ENCODE peak calls at places on chromosomes 12 and 14, in eight cellular contexts. H is neural crest cell, W is HFFc6, O is GM10248, J is thyroid gland, I is fibroblast of lung, Q is IMR-90, L is astrocyte of the cerebellum. N is an unnamed sample.

GRCh38 chr12:7079826-7080125 is 12.5 kb downstream of the C1R start:
- DNase-seq in L (no peak), H (no peak), W (peak), O (no peak), Q (peak), I (peak), J (no peak), N (no peak)

GRCh38 chr12:58413794-58414193 is 472.4 kb downstream of the ATP23 start:
- DNase-seq in J (no peak), L (no peak), I (peak), O (no peak), W (peak), Q (peak), H (no peak), N (no peak)

GRCh38 chr12:54393743-54394142 is 9.2 kb upstream of the ZNF385A start:
- DNase-seq in H (no peak), W (no peak), I (no peak), J (no peak), L (no peak), O (no peak), Q (no peak), N (no peak)

GRCh38 chr12:54641089-54641488 is 6.4 kb upstream of the LACRT start:
- DNase-seq in Q (no peak), I (no peak), L (no peak), J (no peak), H (no peak), O (no peak), W (no peak), N (no peak)

GRCh38 chr14:62329427-62329826 is 567.2 kb downstream of the SNAPC1 start:
- DNase-seq in J (no peak), L (no peak), Q (peak), H (no peak), I (peak), W (no peak), O (no peak), N (no peak)

GRCh38 chr12:113346387-113346786 is 11.5 kb upstream of the SLC8B1 start:
- DNase-seq in L (no peak), I (no peak), Q (no peak), H (no peak), J (no peak), W (no peak), O (no peak), N (no peak)

GRCh38 chr12:28830491-28830890 is 318.6 kb upstream of the FAR2 start:
- DNase-seq in W (no peak), I (no peak), O (no peak), J (no peak), H (no peak), L (no peak), Q (no peak), N (no peak)

GRCh38 chr12:106893451-106893850 is 62.3 kb upstream of the TMEM263 start:
- DNase-seq in W (peak), O (no peak), H (no peak), L (no peak), J (no peak), Q (peak), I (no peak), N (no peak)

GRCh38 chr12:57134949-57135348 is 6.7 kb downstream of the LRP1 start:
- DNase-seq in H (no peak), L (no peak), O (no peak), W (no peak), Q (no peak), I (no peak), J (no peak), N (no peak)

GRCh38 chr14:74347096-74347794 is 1.0 kb upstream of the VRTN start:
- DNase-seq in W (no peak), L (no peak), J (no peak), O (no peak), I (no peak), Q (no peak), H (no peak), N (no peak)

GRCh38 chr14:54354968-54355641 is 41.7 kb upstream of the CDKN3 start:
- DNase-seq in W (no peak), L (no peak), Q (no peak), I (no peak), J (no peak), H (no peak), O (no peak), N (no peak)
- TF ChIP-seq CTCF in W (no peak), L (no peak), Q (no peak), I (no peak), J (no peak), H (no peak), O (no peak), N (no peak)

GRCh38 chr14:93128785-93129459 is 13.2 kb upstream of the ITPK1 start:
- DNase-seq in O (no peak), W (no peak), Q (no peak), J (no peak), H (no peak), L (no peak), I (no peak), N (no peak)

GRCh38 chr14:93135399-93135798 is 19.7 kb upstream of the ITPK1 start:
- DNase-seq in Q (no peak), H (no peak), I (no peak), O (no peak), J (no peak), L (no peak), W (no peak), N (no peak)

GRCh38 chr14:93136009-93136408 is 20.3 kb upstream of the ITPK1 start:
- DNase-seq in Q (no peak), H (no peak), W (no peak), J (no peak), L (no peak), O (no peak), I (no peak), N (no peak)

GRCh38 chr14:93133476-93133875 is 17.8 kb upstream of the ITPK1 start:
- DNase-seq in W (peak), H (no peak), J (no peak), L (no peak), I (peak), Q (peak), O (no peak), N (no peak)

DNA sequence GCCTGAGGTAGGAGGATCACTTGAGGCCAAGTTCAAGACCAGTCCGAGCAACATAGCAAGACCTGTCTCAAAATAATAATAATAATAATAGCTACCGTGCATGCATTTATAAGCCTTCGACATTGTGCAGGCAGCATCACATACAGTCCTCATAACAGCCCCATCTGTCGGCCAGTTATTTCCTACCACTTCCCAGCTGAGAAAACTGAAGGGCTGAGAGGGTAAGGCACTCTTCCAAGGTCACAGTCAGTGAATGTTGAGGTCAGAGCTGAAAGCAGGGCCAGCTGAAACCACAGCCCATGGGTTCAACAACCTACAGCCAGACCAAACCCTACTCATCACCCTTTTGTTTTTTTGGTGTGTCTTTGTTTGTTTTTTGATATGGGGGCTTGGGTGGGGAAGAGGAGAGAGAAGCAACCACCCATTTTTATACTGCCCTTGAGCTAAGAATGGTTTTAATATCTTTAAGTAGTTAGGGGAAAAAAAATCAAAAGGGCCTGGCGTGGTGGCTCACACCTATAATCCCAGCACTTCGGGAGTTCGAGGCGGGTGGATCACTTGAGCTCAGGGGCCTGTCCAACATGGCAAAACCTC is 16.8 kb upstream of the ITPK1 start:
- DNase-seq in H (peak), L (no peak), W (peak), O (no peak), J (no peak), I (peak), Q (peak), N (no peak)
- TF ChIP-seq CTCF in H (peak), L (peak), W (peak), O (peak), J (no peak), I (peak), Q (peak), N (peak)

GRCh38 chr14:89955022-89955414 is 488 bp upstream of the EFCAB11 start:
- DNase-seq in L (no peak), J (no peak), Q (no peak), W (no peak), H (no peak), O (no peak), I (no peak), N (no peak)

GRCh38 chr14:89955418-89956293 is at the start of gene TDP1:
- DNase-seq in J (peak), W (peak), O (peak), H (peak), I (peak), L (peak), Q (peak), N (peak)

GRCh38 chr14:89952581-89952980 is 1.9 kb downstream of the EFCAB11 start:
- DNase-seq in H (no peak), Q (no peak), I (no peak), J (no peak), W (no peak), L (no peak), O (no peak), N (no peak)

GRCh38 chr14:89953602-89954001 is 928 bp downstream of the EFCAB11 start:
- DNase-seq in W (no peak), Q (no peak), I (no peak), H (no peak), J (no peak), L (no peak), O (no peak), N (no peak)

GRCh38 chr14:89954045-89955021 is at the start of gene EFCAB11:
- DNase-seq in Q (peak), J (peak), W (peak), O (peak), L (peak), H (peak), I (peak), N (peak)
- TF ChIP-seq CTCF in Q (peak), J (no peak), W (peak), O (peak), L (peak), H (peak), I (peak), N (peak)

GRCh38 chr14:80364274-80364673 is 153.0 kb upstream of the DIO2 start:
- DNase-seq in Q (peak), O (peak), L (no peak), W (peak), I (peak), J (no peak), H (no peak), N (no peak)
- TF ChIP-seq CTCF in Q (peak), O (no peak), L (peak), W (peak), I (peak), J (no peak), H (peak), N (peak)

DNA sequence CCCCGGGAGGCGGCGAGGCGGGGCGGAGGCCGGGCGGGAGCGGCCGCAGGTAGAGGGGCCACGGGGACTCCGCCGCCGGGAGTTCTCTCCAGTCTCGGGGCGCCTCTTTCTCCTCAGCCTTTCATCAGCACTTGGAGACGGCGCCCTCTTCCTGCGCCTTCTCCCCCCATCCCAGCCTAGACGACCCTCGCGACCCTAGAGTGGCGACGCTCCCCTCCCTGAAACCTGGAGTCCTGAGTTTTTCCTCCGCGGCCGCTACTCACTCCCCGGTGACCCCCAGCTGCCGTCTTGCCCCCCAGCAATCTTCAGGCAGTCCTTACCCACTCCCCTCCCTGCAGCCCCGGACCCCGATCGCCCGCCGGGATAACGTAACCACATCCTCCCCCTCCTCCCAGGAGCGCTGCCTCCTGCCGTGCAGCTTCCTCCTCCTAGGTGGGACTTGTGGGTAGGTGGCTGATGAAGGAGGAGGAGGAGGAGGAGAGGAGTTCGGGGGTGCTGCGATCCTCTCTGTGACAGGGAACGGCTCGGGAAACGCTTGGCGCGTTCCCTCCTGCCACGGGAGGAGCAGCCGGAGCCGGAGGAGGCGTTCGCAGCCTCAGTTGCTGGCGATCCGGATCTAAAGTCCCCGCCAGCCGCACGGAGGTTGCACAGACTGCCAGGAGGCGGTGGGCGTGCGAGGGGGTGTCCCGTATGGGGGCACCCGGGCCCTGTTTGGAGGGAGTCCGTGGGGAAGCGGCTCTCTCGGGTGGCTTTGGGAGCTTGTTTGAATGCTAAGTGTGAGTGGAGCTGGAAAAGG is 889 bp downstream of the PLEKHA5 start:
- DNase-seq in Q (no peak), W (no peak), O (peak), H (peak), L (no peak), J (peak), I (no peak), N (peak)
- TF ChIP-seq CTCF in Q (no peak), W (no peak), O (no peak), H (no peak), L (no peak), J (no peak), I (no peak), N (no peak)

N was measured in progenitor cell of endocrine pancreas.